ENCODE peak calls at places on chromosome X, in seven cellular contexts. Y is IMR-90, T is GM12878, J is A549, A is H1, V is SK-N-SH, C is K562. U is an unnamed sample.

GRCh38 chrX:20531667-20532066 is 265.0 kb upstream of the RPS6KA3 start:
- DNase-seq in C (no peak), J (no peak), V (no peak), T (no peak), A (no peak), Y (peak; percentile 30), U (no peak)

GRCh38 chrX:140733766-140734342 is 24.3 kb downstream of the LINC00632 start:
- DNase-seq in C (peak; percentile 52), Y (peak; percentile 57), V (peak; percentile 46), T (no peak), J (peak; percentile 27), A (no peak), U (no peak)

GRCh38 chrX:19179389-19179788 is 57.1 kb upstream of the ADGRG2 start:
- DNase-seq in C (no peak), J (no peak), V (no peak), Y (no peak), A (no peak), T (no peak), U (no peak)

GRCh38 chrX:154310991-154311541 is 15.5 kb downstream of the TKTL1 start:
- DNase-seq in A (no peak), C (no peak), T (no peak), Y (peak; percentile 7), J (no peak), V (no peak), U (no peak)

GRCh38 chrX:74451450-74452198 is 30.3 kb downstream of the SLC16A2 start:
- DNase-seq in T (no peak), V (no peak), A (no peak), J (no peak), C (no peak), Y (no peak), U (no peak)

GRCh38 chrX:153703036-153703370 is 15.3 kb downstream of the SLC6A8 start:
- DNase-seq in C (no peak), Y (peak; percentile 75), A (no peak), T (no peak), J (no peak), V (no peak), U (no peak)

GRCh38 chrX:120560405-120560841 is 339 bp downstream of the CUL4B start:
- DNase-seq in C (no peak), V (no peak), J (no peak), T (no peak), Y (peak; percentile 39), A (no peak), U (no peak)

GRCh38 chrX:70998402-70999027 is 67.6 kb upstream of the SLC7A3 start:
- DNase-seq in J (no peak), V (no peak), Y (peak; percentile 47), T (no peak), A (peak; percentile 46), C (no peak), U (no peak)

GRCh38 chrX:120840826-120841225 is 34.8 kb downstream of the CT47B1 start:
- DNase-seq in J (no peak), Y (no peak), A (no peak), V (no peak), C (no peak), T (no peak), U (no peak)

GRCh38 chrX:129979207-129979920 is 3.1 kb upstream of the BCORL1 start:
- DNase-seq in J (no peak), A (peak; percentile 49), V (no peak), T (no peak), C (no peak), Y (no peak), U (no peak)

GRCh38 chrX:41561045-41561444 is 113.9 kb downstream of the NYX start:
- DNase-seq in T (peak; percentile 17), J (peak; percentile 5), V (no peak), C (peak; percentile 17), A (no peak), Y (peak; percentile 95), U (no peak)

GRCh38 chrX:47239898-47240545 is 7.2 kb downstream of the USP11 start:
- DNase-seq in J (no peak), T (no peak), V (no peak), Y (no peak), C (no peak), A (no peak), U (no peak)

GRCh38 chrX:155009994-155010472 is 12.5 kb downstream of the F8 start:
- DNase-seq in T (no peak), Y (no peak), A (no peak), V (no peak), J (no peak), C (no peak), U (no peak)

GRCh38 chrX:143570747-143571146 is 53.5 kb upstream of the SPANXN3 start:
- DNase-seq in J (no peak), C (no peak), A (no peak), V (no peak), Y (no peak), T (no peak), U (no peak)

GRCh38 chrX:48958635-48959094 is 1.3 kb upstream of the OTUD5 start:
- DNase-seq in J (peak; percentile 41), T (no peak), Y (peak; percentile 66), A (peak; percentile 48), C (no peak), V (no peak), U (no peak)

GRCh38 chrX:30702736-30703135 is 49.5 kb downstream of the GK start:
- DNase-seq in Y (peak; percentile 91), V (no peak), A (no peak), J (no peak), T (no peak), C (no peak), U (no peak)

DNA sequence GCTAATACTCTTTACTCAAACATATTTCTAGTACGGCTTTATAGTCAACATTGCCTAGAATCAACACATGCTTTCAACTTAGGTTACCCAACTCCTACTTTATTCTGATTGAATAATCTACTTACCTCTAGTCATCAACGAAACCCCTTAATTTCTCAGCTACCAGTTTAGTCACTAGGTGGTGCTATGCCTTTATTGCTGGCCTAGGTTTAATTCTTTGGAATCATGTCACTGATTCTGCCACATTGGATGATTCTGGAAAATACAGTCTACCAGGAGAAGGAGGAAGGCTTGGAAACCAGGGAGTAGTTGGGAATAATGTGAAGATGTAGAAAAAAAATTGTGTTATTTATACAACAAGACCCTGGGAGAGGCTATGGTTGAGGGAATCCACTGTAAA is 167.7 kb downstream of the DCAF12L2 start:
- DNase-seq in C (no peak), A (no peak), V (peak; percentile 1), T (no peak), J (no peak), Y (no peak), U (no peak)
- TF ChIP-seq RAD21 in C (no peak), A (peak; percentile 68), V (peak; percentile 50), T (peak; percentile 50), J (peak; percentile 35), Y (peak; percentile 15), U (no peak)

GRCh38 chrX:253451-254297 is 27.5 kb upstream of the PLCXD1 start:
- DNase-seq in C (no peak), Y (no peak), V (no peak), A (no peak), J (no peak), T (no peak), U (no peak)

GRCh38 chrX:257681-258289 is 23.4 kb upstream of the PLCXD1 start:
- DNase-seq in C (no peak), Y (no peak), J (no peak), A (no peak), V (no peak), T (no peak), U (no peak)

GRCh38 chrX:255923-256331 is 25.3 kb upstream of the PLCXD1 start:
- DNase-seq in A (no peak), J (no peak), C (no peak), T (no peak), Y (no peak), V (no peak), U (no peak)

GRCh38 chrX:252421-253291 is 28.5 kb upstream of the PLCXD1 start:
- DNase-seq in V (no peak), T (no peak), C (no peak), Y (no peak), J (no peak), A (no peak), U (no peak)

GRCh38 chrX:254630-255215 is 26.5 kb upstream of the PLCXD1 start:
- DNase-seq in C (no peak), Y (no peak), A (no peak), V (no peak), T (no peak), J (no peak), U (no peak)
- TF ChIP-seq RAD21 in C (no peak), Y (no peak), A (no peak), V (no peak), T (no peak), J (no peak), U (no peak)

GRCh38 chrX:12610079-12610478 is 181.1 kb upstream of the PRPS2 start:
- DNase-seq in T (no peak), A (no peak), C (no peak), J (no peak), V (no peak), Y (peak; percentile 55), U (no peak)

GRCh38 chrX:12615061-12615460 is 176.2 kb upstream of the PRPS2 start:
- DNase-seq in C (no peak), A (no peak), J (no peak), V (no peak), T (no peak), Y (no peak), U (no peak)

GRCh38 chrX:12617241-12617640 is 174.0 kb upstream of the PRPS2 start:
- DNase-seq in V (no peak), T (no peak), C (no peak), A (no peak), J (no peak), Y (no peak), U (no peak)

GRCh38 chrX:12614266-12614665 is 176.9 kb upstream of the PRPS2 start:
- DNase-seq in Y (no peak), J (no peak), C (no peak), V (no peak), T (no peak), A (no peak), U (no peak)

GRCh38 chrX:12611471-12611870 is 179.7 kb upstream of the PRPS2 start:
- DNase-seq in Y (no peak), A (no peak), C (no peak), V (no peak), J (no peak), T (no peak), U (no peak)
- TF ChIP-seq RAD21 in Y (no peak), A (no peak), C (no peak), V (no peak), J (no peak), T (no peak), U (no peak)

GRCh38 chrX:68647156-68647957 is at the start of gene STARD8:
- DNase-seq in A (peak; percentile 61), J (peak; percentile 76), Y (peak; percentile 45), V (peak; percentile 75), C (peak; percentile 53), T (no peak), U (peak; percentile 32)
- TF ChIP-seq RAD21 in A (no peak), J (no peak), Y (no peak), V (no peak), C (no peak), T (no peak), U (no peak)

GRCh38 chrX:101078716-101079115 is at the start of gene TMEM35A:
- DNase-seq in J (no peak), Y (peak; percentile 51), C (no peak), T (no peak), A (peak; percentile 49), V (peak; percentile 54), U (no peak)
- TF ChIP-seq RAD21 in J (no peak), Y (no peak), C (no peak), T (no peak), A (no peak), V (no peak), U (no peak)